ENCODE peak calls at places on chromosomes 7 and 10, in four cellular contexts. One of them, this sample, is unnamed.
A peak's percentile ranks its signal among the peaks of the same experiment; 100 is the strongest.

GRCh38 chr10:129870042-129870757 is 93.9 kb downstream of the EBF3 start:
- DNase-seq in GM12865: no peak
- DNase-seq in small intestine: no peak
- DNase-seq in left lobe of liver: no peak
- DNase-seq in this sample: no peak

GRCh38 chr10:78913219-78914059 is 155.3 kb upstream of the ZMIZ1 start:
- DNase-seq in GM12865: peak; percentile 5
- DNase-seq in small intestine: peak; percentile 84
- DNase-seq in left lobe of liver: peak; percentile 78
- DNase-seq in this sample: no peak

GRCh38 chr10:33982995-33983394 is 648.5 kb upstream of the NRP1 start:
- DNase-seq in left lobe of liver: no peak
- DNase-seq in small intestine: no peak
- DNase-seq in GM12865: no peak
- DNase-seq in this sample: no peak

GRCh38 chr7:96236198-96237039 is 85.5 kb downstream of the SLC25A13 start:
- DNase-seq in small intestine: no peak
- DNase-seq in GM12865: no peak
- DNase-seq in left lobe of liver: peak; percentile 58
- DNase-seq in this sample: no peak

GRCh38 chr10:3526721-3527120 is 258.3 kb downstream of the KLF6 start:
- DNase-seq in small intestine: no peak
- DNase-seq in left lobe of liver: no peak
- DNase-seq in GM12865: no peak
- DNase-seq in this sample: no peak

GRCh38 chr10:125521721-125522680 is 161.0 kb downstream of the TEX36 start:
- DNase-seq in GM12865: peak; percentile 44
- DNase-seq in left lobe of liver: no peak
- DNase-seq in small intestine: no peak
- DNase-seq in this sample: no peak

GRCh38 chr10:80509403-80510161 is 28.1 kb upstream of the SH2D4B start:
- DNase-seq in small intestine: no peak
- DNase-seq in GM12865: no peak
- DNase-seq in left lobe of liver: no peak
- DNase-seq in this sample: no peak

GRCh38 chr10:7410306-7410799 is 481 bp downstream of the SFMBT2 start:
- DNase-seq in small intestine: no peak
- DNase-seq in GM12865: peak; percentile 34
- DNase-seq in left lobe of liver: no peak
- DNase-seq in this sample: peak; percentile 52

GRCh38 chr7:128352636-128353035 is 8.9 kb downstream of the PRRT4 start:
- DNase-seq in GM12865: no peak
- DNase-seq in left lobe of liver: no peak
- DNase-seq in small intestine: no peak
- DNase-seq in this sample: no peak

GRCh38 chr7:25949672-25950487 is 202.1 kb upstream of the NFE2L3 start:
- DNase-seq in small intestine: peak; percentile 35
- DNase-seq in left lobe of liver: peak; percentile 69
- DNase-seq in GM12865: peak; percentile 75
- DNase-seq in this sample: no peak

GRCh38 chr7:159102681-159103381 is 41.8 kb downstream of the VIPR2 start:
- DNase-seq in GM12865: no peak
- DNase-seq in small intestine: no peak
- DNase-seq in left lobe of liver: no peak
- DNase-seq in this sample: no peak

GRCh38 chr10:8102708-8103401 is 48.4 kb downstream of the GATA3 start:
- DNase-seq in small intestine: no peak
- DNase-seq in GM12865: peak; percentile 35
- DNase-seq in left lobe of liver: no peak
- DNase-seq in this sample: peak; percentile 68

GRCh38 chr10:124320778-124321432 is 97.8 kb downstream of the OAT start:
- DNase-seq in GM12865: no peak
- DNase-seq in left lobe of liver: peak; percentile 30
- DNase-seq in small intestine: no peak
- DNase-seq in this sample: no peak

GRCh38 chr7:116499168-116500070 is at the start of gene CAV2:
- DNase-seq in small intestine: peak; percentile 43
- DNase-seq in left lobe of liver: peak; percentile 83
- DNase-seq in GM12865: peak; percentile 25
- DNase-seq in this sample: peak; percentile 42

GRCh38 chr10:126564297-126564888 is 106.1 kb downstream of the C10orf90 start:
- DNase-seq in small intestine: no peak
- DNase-seq in left lobe of liver: no peak
- DNase-seq in GM12865: no peak
- DNase-seq in this sample: no peak

GRCh38 chr10:43971306-43971705 is 322.6 kb upstream of the ZNF32 start:
- DNase-seq in small intestine: no peak
- DNase-seq in left lobe of liver: no peak
- DNase-seq in GM12865: no peak
- DNase-seq in this sample: no peak

GRCh38 chr7:99112097-99112496 is 31.8 kb downstream of the SMURF1 start:
- DNase-seq in small intestine: peak; percentile 63
- DNase-seq in GM12865: peak; percentile 78
- DNase-seq in left lobe of liver: no peak
- DNase-seq in this sample: peak; percentile 23

GRCh38 chr7:42247301-42247700 is 10.3 kb upstream of the GLI3 start:
- DNase-seq in left lobe of liver: no peak
- DNase-seq in small intestine: no peak
- DNase-seq in GM12865: no peak
- DNase-seq in this sample: no peak

GRCh38 chr7:17299477-17299991 is 1.1 kb downstream of the AHR start:
- DNase-seq in GM12865: peak; percentile 44
- DNase-seq in small intestine: peak; percentile 51
- DNase-seq in left lobe of liver: no peak
- DNase-seq in this sample: peak; percentile 12

GRCh38 chr7:117247809-117248208 is 75.0 kb downstream of the WNT2 start:
- DNase-seq in left lobe of liver: no peak
- DNase-seq in small intestine: no peak
- DNase-seq in GM12865: no peak
- DNase-seq in this sample: no peak

GRCh38 chr10:69801434-69802315 is at the start of gene COL13A1:
- DNase-seq in small intestine: no peak
- DNase-seq in left lobe of liver: no peak
- DNase-seq in GM12865: no peak
- DNase-seq in this sample: peak; percentile 42

This sample was measured in GM13977.